ENCODE peak calls at places on chromosomes 11 and 22, in four cellular contexts. X, Q, I and F are unnamed samples.

GRCh38 chr11:117197516-117198456 is 1.4 kb upstream of the TAGLN start:
- DNase-seq in X (no peak), Q (peak; percentile 32), I (no peak), F (no peak)

GRCh38 chr11:70537576-70538571 is 139.5 kb downstream of the CTTN start:
- DNase-seq in X (no peak), Q (no peak), I (no peak), F (no peak)

GRCh38 chr11:37988031-37988430 is 1390.0 kb upstream of the RAG2 start:
- DNase-seq in X (peak; percentile 66), Q (peak; percentile 17), I (peak; percentile 22), F (no peak)

GRCh38 chr22:21628386-21629261 is 1.2 kb downstream of the YDJC start:
- DNase-seq in X (no peak), Q (no peak), I (no peak), F (no peak)

GRCh38 chr11:46446343-46446751 is 54.8 kb upstream of the CHRM4 start:
- DNase-seq in X (peak; percentile 37), Q (peak; percentile 52), I (peak; percentile 55), F (no peak)

GRCh38 chr22:48663297-48663696 is 1164.4 kb downstream of the BRD1 start:
- DNase-seq in X (no peak), Q (no peak), I (no peak), F (no peak)

GRCh38 chr11:7488681-7489080 is 3.4 kb downstream of the OLFML1 start:
- DNase-seq in X (no peak), Q (no peak), I (no peak), F (no peak)

GRCh38 chr11:48019230-48019584 is 38.8 kb downstream of the PTPRJ start:
- DNase-seq in X (peak; percentile 65), Q (no peak), I (no peak), F (no peak)

GRCh38 chr11:94647926-94648325 is 80.8 kb downstream of the PIWIL4 start:
- DNase-seq in X (no peak), Q (peak; percentile 20), I (no peak), F (no peak)

GRCh38 chr11:34461215-34461614 is 22.5 kb downstream of the CAT start:
- DNase-seq in X (no peak), Q (no peak), I (no peak), F (no peak)

GRCh38 chr11:11524436-11525038 is 97.3 kb downstream of the GALNT18 start:
- DNase-seq in X (no peak), Q (peak; percentile 22), I (no peak), F (no peak)

GRCh38 chr22:28604961-28605360 is 74.7 kb downstream of the TTC28 start:
- DNase-seq in X (peak; percentile 79), Q (peak; percentile 17), I (peak; percentile 52), F (no peak)

GRCh38 chr11:124518900-124519541 is 24.4 kb downstream of the OR8B12 start:
- DNase-seq in X (no peak), Q (peak; percentile 7), I (no peak), F (no peak)

GRCh38 chr11:131692151-131692550 is 321.7 kb downstream of the NTM start:
- DNase-seq in X (no peak), Q (no peak), I (no peak), F (no peak)

DNA sequence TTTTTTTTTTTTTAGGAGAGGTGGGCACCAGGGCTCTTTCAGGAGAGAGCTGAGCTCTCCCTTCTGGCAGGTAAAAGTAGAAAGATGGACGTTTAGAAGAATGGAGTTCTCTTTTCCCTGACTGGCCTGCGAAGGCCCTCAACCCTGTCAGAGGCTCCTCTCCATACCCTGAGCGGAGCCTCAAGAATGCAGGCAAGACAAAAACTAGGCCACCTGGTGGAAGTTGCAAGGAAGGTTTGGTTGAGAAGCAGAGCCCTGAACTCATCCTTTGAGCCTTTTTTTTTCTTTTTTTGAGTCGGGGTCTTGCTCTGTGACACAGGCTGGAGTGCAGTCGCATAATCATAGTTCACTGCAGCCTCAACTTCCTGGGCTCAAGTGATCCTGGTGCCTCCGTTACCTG is 1.4 kb downstream of the OTOG start:
- DNase-seq in X (no peak), Q (no peak), I (no peak), F (no peak)
- TF ChIP-seq CTCF in X (no peak), Q (no peak), I (no peak), F (peak; percentile 21)

GRCh38 chr11:68372625-68373024 is 60.2 kb downstream of the LRP5 start:
- DNase-seq in X (no peak), Q (no peak), I (no peak), F (no peak)

GRCh38 chr11:68374531-68374930 is 62.1 kb downstream of the LRP5 start:
- DNase-seq in X (no peak), Q (peak; percentile 15), I (no peak), F (no peak)

GRCh38 chr11:68375337-68375736 is 62.9 kb downstream of the LRP5 start:
- DNase-seq in X (no peak), Q (no peak), I (no peak), F (no peak)

GRCh38 chr11:68373189-68373809 is 60.9 kb downstream of the LRP5 start:
- DNase-seq in X (no peak), Q (peak; percentile 61), I (peak; percentile 62), F (no peak)

DNA sequence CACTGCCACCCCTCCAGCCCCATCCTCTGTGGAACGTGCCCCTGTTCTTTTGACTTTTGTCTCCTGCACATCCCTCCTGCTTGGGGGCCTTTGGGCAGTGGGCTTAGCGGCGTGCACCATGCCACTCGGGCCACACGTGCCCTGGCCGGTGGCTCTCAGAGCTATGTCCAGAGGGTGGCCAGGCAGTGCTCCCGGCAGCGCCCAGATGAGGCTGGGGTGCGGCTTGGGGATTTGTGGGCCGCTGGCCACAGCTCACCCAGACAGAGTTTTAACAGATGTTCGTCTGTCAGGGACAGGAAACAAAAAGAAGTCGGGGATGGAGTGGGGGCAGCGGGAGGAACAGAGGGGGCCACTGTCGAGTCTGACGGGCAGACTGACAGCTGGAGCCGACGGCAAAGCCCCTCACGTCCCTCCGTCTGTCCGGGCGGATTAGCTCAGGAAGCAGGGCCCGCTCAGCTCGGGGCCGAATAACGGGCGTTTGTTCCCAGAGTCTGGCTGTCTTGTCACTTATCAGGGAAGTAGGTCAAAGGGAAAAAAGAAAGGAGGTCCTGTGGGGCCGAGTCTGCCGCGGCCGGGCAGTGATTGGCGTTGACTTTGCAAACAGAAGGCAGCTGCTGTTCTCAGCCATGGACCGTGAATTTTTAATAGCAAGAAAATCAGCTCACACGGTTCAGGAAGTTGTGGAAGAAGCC is 61.6 kb downstream of the LRP5 start:
- DNase-seq in X (peak; percentile 50), Q (peak; percentile 15), I (peak; percentile 29), F (no peak)
- TF ChIP-seq CTCF in X (no peak), Q (no peak), I (no peak), F (no peak)

GRCh38 chr22:32132126-32132525 is 27.0 kb downstream of the C22orf42 start:
- DNase-seq in X (no peak), Q (no peak), I (no peak), F (no peak)

GRCh38 chr22:32130464-32130863 is 28.6 kb downstream of the C22orf42 start:
- DNase-seq in X (no peak), Q (no peak), I (no peak), F (no peak)

GRCh38 chr22:32123657-32124056 is 35.4 kb downstream of the C22orf42 start:
- DNase-seq in X (no peak), Q (no peak), I (no peak), F (no peak)

GRCh38 chr22:32132783-32133182 is 26.3 kb downstream of the C22orf42 start:
- DNase-seq in X (no peak), Q (no peak), I (no peak), F (no peak)

GRCh38 chr22:32127904-32128303 is 31.2 kb downstream of the C22orf42 start:
- DNase-seq in X (no peak), Q (no peak), I (no peak), F (no peak)
- TF ChIP-seq CTCF in X (no peak), Q (no peak), I (no peak), F (no peak)

DNA sequence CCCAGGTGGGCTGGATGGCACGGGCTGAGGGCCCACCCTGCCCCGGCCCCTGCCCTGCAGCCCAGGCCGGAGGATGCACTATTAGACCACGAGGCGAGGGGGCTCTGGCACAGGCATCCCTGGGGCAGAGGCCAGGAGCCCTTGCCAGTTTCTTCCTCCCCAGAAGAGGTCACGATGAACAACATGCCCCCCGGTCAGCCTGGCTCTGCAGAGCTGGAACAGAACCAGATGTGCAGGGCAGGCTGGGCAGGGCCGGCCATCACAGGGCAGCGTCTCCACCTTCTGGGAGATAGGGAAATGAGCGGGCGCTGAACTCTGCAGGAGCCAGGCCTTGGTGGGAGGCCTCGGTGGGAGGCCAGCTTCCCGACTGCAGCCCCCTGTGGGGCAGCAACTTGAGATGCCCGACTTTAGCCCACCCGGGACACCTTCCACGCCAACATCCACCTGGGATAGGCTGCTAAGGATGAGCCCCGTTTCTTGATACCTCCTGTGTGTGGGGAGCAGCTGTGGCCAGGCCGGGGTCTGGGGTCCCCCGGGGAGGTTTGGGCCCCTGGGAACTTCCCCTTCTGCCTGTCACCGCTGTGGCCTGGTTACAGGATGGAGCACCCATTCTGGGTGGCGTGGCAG is 21.8 kb upstream of the GNB1L start:
- DNase-seq in X (peak; percentile 54), Q (no peak), I (no peak), F (no peak)
- TF ChIP-seq CTCF in X (no peak), Q (no peak), I (no peak), F (no peak)

DNA sequence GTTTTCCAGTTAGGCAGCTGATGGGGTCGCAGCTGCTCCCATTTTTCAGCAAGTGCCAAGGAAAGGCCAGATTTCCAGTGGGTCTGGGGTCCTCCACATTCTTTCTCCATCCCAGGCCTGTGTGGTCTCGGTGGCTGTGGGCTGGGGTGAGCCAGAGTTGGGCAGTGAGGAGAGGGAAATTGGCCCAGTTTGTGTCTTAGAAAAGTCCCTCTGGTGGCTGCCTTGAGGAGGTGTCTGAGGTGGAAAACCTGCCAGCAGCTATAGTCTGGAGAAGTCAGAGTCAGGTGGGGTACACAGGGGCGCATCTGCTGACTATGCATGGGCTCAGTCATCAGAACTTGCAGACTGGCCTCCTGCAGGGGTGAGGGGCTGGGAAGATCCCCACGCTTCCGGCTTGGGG is 30.5 kb downstream of the MRGPRD start:
- DNase-seq in X (peak; percentile 19), Q (no peak), I (peak; percentile 10), F (no peak)
- TF ChIP-seq CTCF in X (peak; percentile 42), Q (peak; percentile 26), I (peak; percentile 46), F (peak; percentile 49)